ENCODE peak calls at places on chromosomes 5 and 9, in seven cellular contexts. I is SK-N-SH, C is mammary epithelial cell, W is astrocyte, F is GM23248, Q is fibroblast of lung, D is kidney. O is an unnamed sample. For H3K4me1, the result is how much of the 10 kb centered on the place peaks cover.

GRCh38 chr5:57445715-57446037 is 36.9 kb downstream of the ACTBL2 start:
- DNase-seq in I (no peak), C (no peak), W (peak), F (peak), Q (peak), D (no peak), O (no peak)

GRCh38 chr5:19771174-19771835 is 216.7 kb downstream of the CDH18 start:
- DNase-seq in I (no peak), C (peak), W (peak), F (peak), Q (peak), D (no peak), O (no peak)

GRCh38 chr9:72305102-72305546 is 59.9 kb downstream of the ZFAND5 start:
- DNase-seq in I (peak), C (no peak), W (peak), F (peak), Q (peak), D (peak), O (peak)

GRCh38 chr9:70061776-70062175 is 18.1 kb downstream of the MAMDC2 start:
- DNase-seq in I (no peak), C (no peak), W (peak), F (peak), Q (peak), D (no peak), O (no peak)

GRCh38 chr5:170630711-170631141 is 126.9 kb downstream of the KCNIP1 start:
- DNase-seq in I (no peak), C (no peak), W (no peak), F (peak), Q (no peak), D (no peak), O (no peak)

GRCh38 chr5:66617991-66618768 is 22.0 kb downstream of the MAST4 start:
- DNase-seq in I (no peak), C (no peak), W (no peak), F (no peak), Q (no peak), D (no peak), O (no peak)

GRCh38 chr5:112706446-112707016 is 31.2 kb upstream of the APC start:
- DNase-seq in I (no peak), C (no peak), W (no peak), F (no peak), Q (no peak), D (no peak), O (no peak)

GRCh38 chr5:82091617-82092016 is 119.8 kb downstream of the ATG10 start:
- DNase-seq in I (no peak), C (no peak), W (no peak), F (no peak), Q (no peak), D (no peak), O (no peak)

GRCh38 chr9:89440046-89440445 is 57.9 kb downstream of the SEMA4D start:
- DNase-seq in I (no peak), C (no peak), W (no peak), F (no peak), Q (no peak), D (peak), O (no peak)

GRCh38 chr9:89440548-89440947 is 57.4 kb downstream of the SEMA4D start:
- DNase-seq in I (no peak), C (no peak), W (no peak), F (peak), Q (no peak), D (peak), O (no peak)

GRCh38 chr9:89438194-89438593 is 59.7 kb downstream of the SEMA4D start:
- DNase-seq in I (no peak), C (no peak), W (no peak), F (no peak), Q (no peak), D (peak), O (no peak)

GRCh38 chr9:89440951-89441654 is 56.8 kb downstream of the SEMA4D start:
- DNase-seq in I (no peak), C (no peak), W (no peak), F (no peak), Q (no peak), D (peak), O (no peak)

DNA sequence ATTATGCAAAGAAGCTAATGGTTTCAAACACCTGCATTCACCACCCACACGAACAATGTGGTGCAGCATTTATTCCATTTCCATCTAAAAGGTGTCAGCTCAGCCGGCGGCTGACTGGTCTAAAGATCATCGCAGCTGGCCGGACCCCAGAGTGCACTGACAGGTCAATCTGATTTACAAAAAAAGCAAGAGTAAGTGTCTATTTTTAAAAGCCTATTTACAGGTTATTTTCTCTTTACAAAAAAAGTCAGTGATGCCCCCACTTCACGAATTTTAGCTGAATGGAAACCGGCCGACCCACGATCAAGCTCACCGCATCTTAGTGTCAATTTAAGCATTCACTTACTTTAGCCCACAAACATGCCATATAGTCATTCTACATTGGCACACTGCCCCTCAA is 58.3 kb downstream of the SEMA4D start:
- DNase-seq in I (no peak), C (no peak), W (no peak), F (no peak), Q (no peak), D (peak), O (no peak)
- H3K4me1 ChIP-seq in I (under half), C (under half), W (under half), F (under half), Q (under half), D (under half), O (under half)

GRCh38 chr9:135848341-135849047 is 58.9 kb downstream of the CAMSAP1 start:
- DNase-seq in I (peak), C (no peak), W (no peak), F (no peak), Q (no peak), D (no peak), O (no peak)
- H3K9ac ChIP-seq in I (no peak), C (no peak), W (no peak), F (no peak), Q (no peak), D (no peak), O (no peak)

DNA sequence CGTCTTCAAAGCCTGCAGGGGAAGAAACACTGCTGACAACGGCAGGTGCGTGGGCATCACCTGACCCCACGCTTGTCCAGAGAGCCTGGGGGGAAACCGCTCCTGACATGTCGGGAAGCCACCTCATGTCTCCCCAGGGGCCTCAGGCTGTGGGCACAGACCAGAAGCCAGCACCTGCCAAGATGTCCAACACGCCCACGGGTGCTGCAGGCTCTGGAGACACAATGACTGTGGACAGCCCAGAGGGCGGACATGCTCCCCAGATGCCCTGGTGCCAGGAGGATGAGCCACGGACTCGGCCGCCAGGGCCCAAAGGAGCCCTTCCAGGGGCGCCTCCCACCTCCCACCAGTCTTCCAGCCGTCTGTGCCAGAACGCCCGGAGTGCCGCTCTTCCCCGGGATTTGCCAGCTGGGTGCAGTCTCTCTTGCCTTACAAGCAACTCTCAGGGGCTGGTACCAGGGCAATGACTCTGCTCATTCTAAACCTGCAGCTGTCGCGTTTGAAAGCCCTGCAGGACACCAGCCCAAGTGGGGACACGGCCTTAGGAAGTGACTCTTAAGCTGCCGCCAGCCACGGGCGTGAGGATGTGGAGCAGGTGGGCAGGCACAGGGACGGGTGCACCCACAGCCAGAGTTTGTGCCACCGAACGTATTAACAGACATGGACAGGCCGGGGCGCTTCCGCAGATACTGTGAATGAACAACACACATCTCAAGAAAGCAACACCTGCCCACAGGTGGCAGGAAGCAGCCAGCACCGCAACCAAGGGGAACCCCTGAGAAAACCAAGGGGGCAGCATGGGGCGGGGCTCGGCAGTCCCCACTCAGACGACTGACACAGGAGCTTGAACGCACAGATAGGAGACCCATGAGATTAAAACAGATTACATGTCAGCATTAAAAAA is 6.8 kb upstream of the LHX3 start:
- DNase-seq in I (no peak), C (no peak), W (no peak), F (no peak), Q (no peak), D (no peak), O (no peak)
- H3K4me1 ChIP-seq in I (under half), C (under half), W (under half), F (under half), Q (under half), D (under half), O (under half)

DNA sequence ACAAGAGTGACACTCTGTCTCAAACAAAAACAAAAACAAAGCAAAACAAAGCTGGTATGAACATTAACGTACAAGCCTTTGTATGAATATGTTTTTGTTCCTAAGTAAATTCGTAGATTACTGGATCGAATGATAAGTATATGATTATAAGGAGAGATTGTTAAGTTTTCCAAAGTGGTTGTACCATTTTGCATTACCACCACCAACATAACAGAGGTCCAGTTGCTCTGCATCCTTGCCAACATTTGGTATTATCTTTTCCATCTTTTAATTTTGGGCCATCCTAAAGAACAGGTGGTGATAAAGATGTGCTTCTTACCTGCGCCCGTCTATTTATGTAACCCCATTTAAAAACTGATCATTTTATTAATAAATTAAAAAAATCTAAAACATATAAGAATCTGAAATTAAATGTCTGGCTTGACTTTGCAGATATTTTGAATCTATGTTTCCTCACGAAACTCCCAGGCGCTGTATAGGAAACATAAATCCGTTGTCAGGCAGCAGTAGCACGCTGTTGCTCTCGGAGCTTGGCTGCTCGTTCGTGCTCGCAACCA is 593 bp upstream of the NAA35 start:
- DNase-seq in I (no peak), C (no peak), W (no peak), F (peak), Q (no peak), D (no peak), O (no peak)
- H3K9ac ChIP-seq in I (peak), C (peak), W (peak), F (peak), Q (no peak), D (no peak), O (no peak)

GRCh38 chr9:130042406-130042930 is 521 bp downstream of the FNBP1 start:
- DNase-seq in I (peak), C (no peak), W (no peak), F (peak), Q (peak), D (peak), O (no peak)
- H3K4me1 ChIP-seq in I (under half), C (under half), W (under half), F (under half), Q (under half), D (under half), O (under half)

GRCh38 chr5:173823274-173823644 is 64.9 kb upstream of the CPEB4 start:
- DNase-seq in I (no peak), C (no peak), W (no peak), F (no peak), Q (no peak), D (no peak), O (no peak)
- H3K9ac ChIP-seq in I (no peak), C (no peak), W (peak), F (no peak), Q (no peak), D (no peak), O (no peak)

GRCh38 chr9:95460627-95461164 is 56.1 kb downstream of the PTCH1 start:
- DNase-seq in I (peak), C (no peak), W (no peak), F (no peak), Q (no peak), D (no peak), O (no peak)
- H3K4me1 ChIP-seq in I (half or more), C (under half), W (under half), F (under half), Q (under half), D (under half), O (under half)

GRCh38 chr5:40616791-40617190 is 62.9 kb upstream of the PTGER4 start:
- DNase-seq in I (no peak), C (no peak), W (no peak), F (no peak), Q (no peak), D (no peak), O (no peak)

GRCh38 chr5:40618926-40619325 is 60.8 kb upstream of the PTGER4 start:
- DNase-seq in I (no peak), C (no peak), W (no peak), F (no peak), Q (peak), D (no peak), O (no peak)

GRCh38 chr5:40619406-40619805 is 60.3 kb upstream of the PTGER4 start:
- DNase-seq in I (no peak), C (peak), W (peak), F (no peak), Q (peak), D (no peak), O (no peak)

GRCh38 chr5:40615586-40616193 is 64.0 kb upstream of the PTGER4 start:
- DNase-seq in I (no peak), C (peak), W (peak), F (no peak), Q (peak), D (no peak), O (no peak)

GRCh38 chr5:40614923-40615585 is 64.7 kb upstream of the PTGER4 start:
- DNase-seq in I (no peak), C (no peak), W (no peak), F (no peak), Q (no peak), D (no peak), O (no peak)
- H3K9ac ChIP-seq in I (no peak), C (no peak), W (no peak), F (no peak), Q (no peak), D (no peak), O (no peak)

GRCh38 chr5:76617229-76617628 is 6.0 kb downstream of the F2RL2 start:
- DNase-seq in I (no peak), C (no peak), W (no peak), F (no peak), Q (no peak), D (no peak), O (no peak)

GRCh38 chr5:76615759-76616158 is 7.4 kb downstream of the F2RL2 start:
- DNase-seq in I (no peak), C (peak), W (no peak), F (no peak), Q (peak), D (no peak), O (no peak)

GRCh38 chr5:76612942-76613341 is 10.3 kb downstream of the F2RL2 start:
- DNase-seq in I (no peak), C (no peak), W (no peak), F (no peak), Q (no peak), D (no peak), O (no peak)

GRCh38 chr5:76617675-76618074 is 5.5 kb downstream of the F2RL2 start:
- DNase-seq in I (no peak), C (peak), W (peak), F (peak), Q (peak), D (no peak), O (no peak)

DNA sequence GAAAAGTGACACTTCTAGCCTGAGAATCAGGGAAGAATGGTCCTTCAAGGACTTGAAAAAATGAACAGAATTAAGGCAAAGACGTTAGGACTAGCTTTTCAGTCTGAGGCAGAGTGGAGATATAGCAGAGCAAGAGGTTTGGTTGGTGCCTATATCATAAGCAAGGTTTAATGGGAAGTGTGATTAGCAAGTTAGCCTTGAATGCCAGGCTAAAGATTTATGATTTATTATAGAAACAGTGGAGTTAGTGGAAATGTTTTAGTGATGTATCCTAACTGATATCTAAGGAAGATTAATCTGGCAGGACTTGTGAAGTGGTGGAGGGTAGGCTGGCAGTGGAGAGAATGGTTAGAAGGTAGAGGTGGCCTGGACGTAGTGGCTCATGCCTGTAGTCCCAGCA is 7.0 kb downstream of the F2RL2 start:
- DNase-seq in I (no peak), C (no peak), W (no peak), F (no peak), Q (no peak), D (no peak), O (no peak)
- H3K4me1 ChIP-seq in I (under half), C (under half), W (under half), F (under half), Q (under half), D (under half), O (under half)